ENCODE peak calls at places on chromosomes 12 and 14, in seven cellular contexts. Q is uterus; U is CD4-positive, CD25-positive, alpha-beta regulatory T cell; P is H9; C is heart left ventricle; S is GM23248; B is lung. D is an unnamed sample. For H3K9me3, the result is how much of the 10 kb centered on the place peaks cover.

GRCh38 chr12:53676715-53677611 is 1.1 kb upstream of the ATP5MC2 start:
- DNase-seq in Q (peak), C (peak), B (no peak), P (peak), S (peak), U (peak), D (peak)

GRCh38 chr14:64723691-64724577 is 19.7 kb downstream of the PLEKHG3 start:
- DNase-seq in Q (no peak), P (no peak), U (no peak), B (no peak), S (no peak), C (peak), D (peak)

GRCh38 chr12:31759621-31760459 is 31.0 kb upstream of the AMN1 start:
- DNase-seq in C (no peak), P (no peak), Q (no peak), U (no peak), B (no peak), S (no peak), D (no peak)

GRCh38 chr12:67275380-67275913 is 6.3 kb downstream of the CAND1 start:
- DNase-seq in B (no peak), S (peak), U (no peak), C (no peak), Q (no peak), P (no peak), D (no peak)

GRCh38 chr12:53300187-53300586 is 692 bp downstream of the MYG1 start:
- DNase-seq in C (no peak), P (no peak), Q (no peak), S (peak), U (no peak), B (no peak), D (peak)

GRCh38 chr12:18382486-18382885 is 121.2 kb downstream of the PIK3C2G start:
- DNase-seq in C (no peak), Q (no peak), B (no peak), U (no peak), P (no peak), S (peak), D (no peak)

GRCh38 chr12:95601626-95602025 is 50.4 kb upstream of the USP44 start:
- DNase-seq in U (no peak), B (no peak), Q (no peak), P (no peak), C (no peak), S (peak), D (no peak)

GRCh38 chr12:46908236-46908935 is 82.6 kb upstream of the SLC38A4 start:
- DNase-seq in U (no peak), S (peak), Q (no peak), B (no peak), P (no peak), C (no peak), D (peak)

GRCh38 chr14:37869633-37870032 is 274.2 kb downstream of the TTC6 start:
- DNase-seq in B (no peak), Q (no peak), P (no peak), C (no peak), S (no peak), U (no peak), D (no peak)

GRCh38 chr14:34682787-34683321 is 31.5 kb downstream of the CFL2 start:
- DNase-seq in Q (no peak), S (no peak), B (no peak), U (peak), P (no peak), C (peak), D (no peak)

GRCh38 chr14:38199768-38200167 is 7.9 kb upstream of the SSTR1 start:
- DNase-seq in Q (no peak), C (no peak), B (no peak), U (no peak), S (peak), P (no peak), D (no peak)

GRCh38 chr14:78875031-78875430 is 704.9 kb downstream of the NRXN3 start:
- DNase-seq in P (no peak), Q (no peak), S (no peak), C (no peak), U (no peak), B (no peak), D (no peak)

GRCh38 chr14:32254952-32255679 is 52.0 kb upstream of the RNU6-8 start:
- DNase-seq in Q (peak), P (peak), B (peak), S (peak), C (peak), U (peak), D (peak)

GRCh38 chr14:102049258-102050025 is 37.4 kb downstream of the HSP90AA1 start:
- DNase-seq in P (no peak), S (no peak), Q (no peak), U (no peak), C (no peak), B (no peak), D (no peak)

GRCh38 chr14:102050625-102051024 is 36.2 kb downstream of the HSP90AA1 start:
- DNase-seq in C (peak), Q (no peak), P (no peak), S (peak), U (no peak), B (no peak), D (no peak)

GRCh38 chr14:102050026-102050405 is 36.8 kb downstream of the HSP90AA1 start:
- DNase-seq in C (no peak), S (no peak), Q (no peak), B (no peak), P (no peak), U (no peak), D (no peak)

GRCh38 chr14:102046337-102047278 is 40.2 kb downstream of the HSP90AA1 start:
- DNase-seq in U (peak), Q (peak), C (peak), P (peak), B (peak), S (peak), D (no peak)

DNA sequence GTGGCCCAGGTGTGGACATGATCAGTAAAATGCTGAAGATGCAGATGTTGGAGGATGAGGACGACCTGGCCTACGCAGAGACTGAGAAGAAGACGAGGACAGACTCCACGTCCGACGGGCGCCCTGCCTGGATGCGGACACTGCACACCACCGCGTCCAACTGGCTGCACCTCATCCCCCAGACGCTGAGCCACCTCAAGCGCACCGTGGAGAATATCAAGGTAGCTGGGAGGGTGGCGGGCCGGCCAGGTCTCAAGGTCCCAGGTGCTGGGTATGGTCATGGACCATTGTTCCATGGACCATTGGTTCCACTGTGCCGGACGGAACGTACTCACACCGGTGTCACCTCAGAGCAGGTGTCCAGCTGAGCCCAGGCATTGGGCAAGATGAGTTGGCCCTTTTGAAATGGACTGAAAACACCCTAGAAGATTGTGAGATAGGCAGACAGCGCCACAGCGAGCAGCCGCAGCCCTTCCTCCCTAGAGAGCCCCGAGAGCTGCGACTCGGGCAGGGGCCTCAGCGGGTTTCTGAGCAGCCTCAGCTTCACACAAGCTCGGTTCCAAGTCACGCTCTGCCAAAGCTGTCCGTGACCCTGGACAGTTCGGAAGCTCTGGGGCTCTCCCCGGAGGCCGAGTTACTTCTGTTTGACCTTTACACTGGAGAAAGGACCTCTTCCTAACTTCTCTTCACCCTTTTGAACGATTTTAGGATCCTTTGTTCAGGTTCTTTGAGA is 38.9 kb downstream of the HSP90AA1 start:
- DNase-seq in Q (no peak), U (no peak), P (no peak), S (no peak), B (no peak), C (no peak), D (no peak)
- H3K9me3 ChIP-seq in Q (under half), U (under half), P (under half), S (under half), B (under half), C (under half), D (under half)

GRCh38 chr12:6279631-6280030 is 30.9 kb upstream of the PLEKHG6 start:
- DNase-seq in U (no peak), B (no peak), S (peak), C (no peak), P (no peak), Q (no peak), D (peak)
- H3K9me3 ChIP-seq in U (under half), B (under half), S (under half), C (under half), P (under half), Q (under half), D (under half)

DNA sequence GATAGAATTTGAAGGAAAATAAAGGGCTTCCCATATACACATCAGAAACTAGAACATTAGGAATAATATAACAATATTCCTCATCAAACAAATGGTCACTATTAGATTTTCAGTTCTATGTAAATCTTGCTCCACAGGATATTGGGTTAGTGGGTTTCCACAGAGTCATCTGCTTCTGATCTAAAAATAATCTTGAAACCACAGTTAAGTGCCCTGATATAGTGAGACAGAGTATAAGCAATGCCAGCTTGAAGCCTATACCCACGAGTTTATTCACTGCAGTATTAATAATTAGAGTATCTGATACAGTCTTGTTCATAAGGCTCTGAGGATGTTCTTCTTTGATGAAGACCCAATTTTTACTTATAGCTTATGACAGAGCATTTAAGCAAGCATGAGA is 74.5 kb upstream of the ATF7IP start:
- DNase-seq in P (no peak), S (no peak), B (no peak), U (no peak), C (no peak), Q (no peak), D (no peak)
- H3K9me3 ChIP-seq in P (under half), S (under half), B (under half), U (under half), C (under half), Q (under half), D (under half)

GRCh38 chr12:11797317-11797913 is 147.9 kb downstream of the ETV6 start:
- DNase-seq in U (no peak), P (no peak), B (no peak), C (peak), Q (no peak), S (peak), D (peak)
- H3K9me3 ChIP-seq in U (under half), P (under half), B (under half), C (under half), Q (under half), S (under half), D (under half)

GRCh38 chr14:105853089-105853906 is 326.9 kb downstream of the TMEM121 start:
- DNase-seq in C (no peak), B (no peak), P (peak), Q (no peak), S (no peak), U (no peak), D (no peak)

GRCh38 chr14:105850853-105851581 is 324.6 kb downstream of the TMEM121 start:
- DNase-seq in B (no peak), C (no peak), Q (peak), U (no peak), S (no peak), P (no peak), D (no peak)

GRCh38 chr14:105849933-105850626 is 323.7 kb downstream of the TMEM121 start:
- DNase-seq in Q (no peak), U (no peak), S (no peak), C (no peak), P (no peak), B (no peak), D (no peak)

GRCh38 chr14:105852378-105853088 is 326.1 kb downstream of the TMEM121 start:
- DNase-seq in Q (peak), P (peak), S (no peak), U (no peak), B (no peak), C (no peak), D (no peak)

GRCh38 chr14:105851716-105852377 is 325.5 kb downstream of the TMEM121 start:
- DNase-seq in B (no peak), S (no peak), U (no peak), Q (peak), C (no peak), P (no peak), D (no peak)
- H3K9me3 ChIP-seq in B (under half), S (under half), U (under half), Q (under half), C (under half), P (half or more), D (under half)

DNA sequence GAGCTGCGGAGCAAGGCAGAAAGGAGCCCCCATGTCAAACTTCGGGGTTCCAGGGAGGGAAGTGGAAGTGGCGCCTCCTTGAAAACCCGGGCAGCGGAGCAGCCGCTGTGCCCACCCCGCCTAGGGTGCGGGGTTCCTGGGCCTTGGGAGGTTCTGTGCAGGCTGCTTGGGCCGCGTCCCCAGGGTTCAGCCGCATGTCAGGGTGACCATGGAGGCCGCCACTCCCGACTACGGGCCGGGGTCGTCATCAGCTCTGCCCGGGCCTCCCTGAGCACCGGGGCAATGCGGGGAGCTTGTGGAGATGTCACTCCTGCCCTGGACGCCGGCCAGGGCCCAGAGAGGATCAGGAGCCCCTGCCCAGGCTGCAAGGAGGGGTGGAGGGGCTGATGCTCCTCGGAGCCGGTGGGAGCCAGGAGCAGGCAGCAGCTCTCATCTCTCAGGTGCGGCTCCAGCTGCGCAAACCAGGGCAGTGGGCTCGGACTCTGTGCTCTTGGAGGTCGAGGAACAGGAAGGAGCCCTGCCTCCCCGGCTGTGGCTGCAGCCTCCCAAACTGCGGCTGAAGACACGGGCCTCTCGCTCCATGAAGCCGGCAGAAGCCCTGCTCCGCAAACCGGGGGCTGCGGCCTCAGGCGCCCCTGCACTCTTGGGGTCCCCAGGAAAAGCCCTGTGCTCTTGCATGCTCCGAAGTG is 1286.5 kb downstream of the TMEM121 start:
- DNase-seq in S (no peak), Q (no peak), C (no peak), P (no peak), U (no peak), B (no peak), D (no peak)
- H3K9me3 ChIP-seq in S (under half), Q (under half), C (under half), P (half or more), U (under half), B (under half), D (under half)

DNA sequence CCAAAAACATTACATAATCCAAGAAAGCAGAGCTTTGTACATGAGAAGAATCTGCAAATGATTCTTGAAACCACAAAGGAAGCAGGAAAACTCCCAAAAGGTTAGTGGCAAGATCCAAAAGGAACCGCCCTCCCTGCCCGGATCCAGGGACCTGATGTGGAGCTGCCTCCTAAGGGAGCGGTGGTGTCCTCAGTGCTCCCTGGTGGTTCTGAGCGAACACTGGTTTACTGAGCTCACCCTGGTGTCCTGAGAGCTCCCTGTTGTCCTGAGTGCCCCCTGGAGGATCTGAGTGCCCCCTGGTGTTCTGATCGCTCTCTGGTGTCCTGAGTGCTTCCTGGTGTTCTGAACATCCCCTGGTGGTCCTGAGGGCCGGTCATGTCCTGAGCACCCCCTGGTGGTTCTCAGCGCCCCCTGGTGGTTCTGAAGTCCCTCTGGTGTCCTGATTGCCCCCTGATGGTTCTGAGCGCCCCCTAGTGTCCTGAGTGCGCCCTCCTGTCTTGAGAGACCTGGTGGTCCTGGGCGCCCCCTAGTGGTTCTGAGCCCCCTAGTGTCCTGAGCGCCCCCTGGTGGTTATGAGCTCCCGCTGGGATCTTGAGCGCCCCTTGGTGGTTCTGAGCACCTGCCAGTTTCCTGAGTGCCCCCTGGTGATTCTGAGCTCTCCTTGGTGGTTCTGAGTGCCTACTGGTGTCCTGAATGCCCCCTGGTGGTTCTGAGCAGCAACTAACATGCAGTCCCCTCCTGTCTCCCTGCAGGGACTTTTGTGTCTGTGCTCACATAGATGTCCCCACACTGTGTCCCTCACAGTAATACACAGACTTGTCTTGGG is 891.1 kb downstream of the TMEM121 start:
- DNase-seq in C (peak), B (peak), U (peak), P (peak), Q (no peak), S (peak), D (peak)
- H3K9me3 ChIP-seq in C (under half), B (under half), U (under half), P (under half), Q (under half), S (under half), D (under half)

DNA sequence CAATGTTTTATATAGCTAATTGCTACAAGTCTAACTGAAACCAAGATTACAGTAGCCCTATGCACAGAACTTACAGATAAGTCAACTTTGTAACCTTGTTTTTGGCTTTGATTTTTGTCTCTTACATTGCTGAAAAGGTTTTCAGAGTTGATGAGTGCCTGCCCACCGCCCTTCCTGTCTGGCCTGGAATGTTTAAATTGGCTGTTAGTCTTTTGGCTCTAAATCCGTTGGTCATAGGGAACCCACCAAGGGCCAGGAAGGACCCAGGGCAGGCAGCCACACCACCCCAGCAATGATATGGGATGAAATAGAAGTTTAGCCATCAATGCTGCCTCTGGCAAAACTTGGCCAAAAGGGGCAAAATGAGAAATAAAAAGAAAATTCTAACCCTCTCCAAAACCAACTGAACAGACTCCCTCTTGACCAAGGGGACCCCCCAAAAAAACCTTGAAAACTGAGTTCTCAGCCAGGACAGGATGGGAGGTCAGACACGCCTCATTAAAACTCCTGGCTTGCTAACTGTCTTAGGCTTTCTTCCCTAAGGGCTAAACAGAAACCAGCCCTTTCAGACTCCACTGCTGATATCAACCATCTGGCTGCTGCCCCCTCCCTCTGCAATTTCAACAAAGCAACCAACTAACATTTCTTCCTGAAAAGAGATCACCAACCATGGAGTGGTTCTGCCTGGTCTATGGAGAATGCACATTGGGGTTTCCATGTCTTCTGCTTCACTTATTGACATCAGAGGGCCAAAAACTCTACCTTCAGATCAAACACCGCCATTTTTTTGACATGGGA is 242.1 kb upstream of the NOS1 start:
- DNase-seq in Q (no peak), C (no peak), P (peak), U (no peak), B (no peak), S (no peak), D (no peak)
- H3K9me3 ChIP-seq in Q (under half), C (under half), P (under half), U (under half), B (under half), S (under half), D (under half)

D was measured in MG63.